ENCODE peak calls at places on chromosome 16, in ten cellular contexts. F is lower lobe of right lung; Q is A549; V is K562; Z is heart left ventricle; E is psoas muscle; L is left lung; A is naive thymus-derived CD4-positive, alpha-beta T cell; C is body of pancreas; S is CD8-positive, alpha-beta memory T cell. Y is an unnamed sample.

GRCh38 chr16:56946767-56947603 is 14.8 kb upstream of the CETP start:
- DNase-seq in F (no peak), Q (no peak), V (no peak), Z (no peak), E (no peak), L (no peak), A (no peak), C (peak; percentile 57), S (no peak), Y (no peak)

GRCh38 chr16:58843675-58844074 is 109.6 kb upstream of the GOT2 start:
- DNase-seq in F (no peak), Q (peak; percentile 60), V (peak; percentile 53), Z (no peak), E (no peak), L (no peak), A (no peak), C (no peak), S (no peak), Y (no peak)

GRCh38 chr16:11639925-11640899 is 28.0 kb upstream of the SNN start:
- DNase-seq in F (peak; percentile 89), Q (peak; percentile 100), V (peak; percentile 22), Z (peak; percentile 80), E (peak; percentile 89), L (peak; percentile 86), A (no peak), C (peak; percentile 82), S (no peak), Y (peak; percentile 88)

GRCh38 chr16:24986512-24987303 is 28.5 kb downstream of the ARHGAP17 start:
- DNase-seq in F (no peak), Q (peak; percentile 66), V (peak; percentile 89), Z (no peak), E (no peak), L (no peak), A (no peak), C (peak; percentile 24), S (no peak), Y (no peak)

GRCh38 chr16:12802661-12803060 is 1.0 kb downstream of the CPPED1 start:
- DNase-seq in F (no peak), Q (no peak), V (peak; percentile 22), Z (no peak), E (no peak), L (no peak), A (no peak), C (no peak), S (no peak), Y (no peak)

GRCh38 chr16:11675561-11676511 is 7.6 kb downstream of the SNN start:
- DNase-seq in F (no peak), Q (peak; percentile 64), V (no peak), Z (peak; percentile 75), E (peak; percentile 97), L (peak; percentile 76), A (no peak), C (peak; percentile 91), S (no peak), Y (no peak)

GRCh38 chr16:78183886-78184553 is 84.6 kb downstream of the WWOX start:
- DNase-seq in F (no peak), Q (no peak), V (no peak), Z (no peak), E (no peak), L (no peak), A (no peak), C (peak; percentile 10), S (no peak), Y (no peak)

GRCh38 chr16:19754644-19755036 is 36.6 kb downstream of the IQCK start:
- DNase-seq in F (no peak), Q (no peak), V (no peak), Z (no peak), E (no peak), L (no peak), A (no peak), C (no peak), S (no peak), Y (no peak)

GRCh38 chr16:28112908-28113307 is 49.4 kb upstream of the GSG1L start:
- DNase-seq in F (no peak), Q (no peak), V (no peak), Z (no peak), E (no peak), L (no peak), A (no peak), C (no peak), S (no peak), Y (no peak)

GRCh38 chr16:71658771-71659170 is 32.8 kb downstream of the MARVELD3 start:
- DNase-seq in F (no peak), Q (no peak), V (no peak), Z (no peak), E (no peak), L (no peak), A (no peak), C (no peak), S (no peak), Y (no peak)

GRCh38 chr16:53404959-53405358 is 29.3 kb upstream of the RBL2 start:
- DNase-seq in F (no peak), Q (no peak), V (no peak), Z (no peak), E (no peak), L (no peak), A (no peak), C (no peak), S (no peak), Y (no peak)

GRCh38 chr16:50534091-50534490 is 14.1 kb upstream of the NKD1 start:
- DNase-seq in F (no peak), Q (no peak), V (no peak), Z (no peak), E (no peak), L (no peak), A (no peak), C (no peak), S (no peak), Y (no peak)

GRCh38 chr16:9846362-9847099 is 335.7 kb downstream of the GRIN2A start:
- DNase-seq in F (no peak), Q (peak; percentile 12), V (no peak), Z (no peak), E (no peak), L (no peak), A (no peak), C (no peak), S (no peak), Y (no peak)

DNA sequence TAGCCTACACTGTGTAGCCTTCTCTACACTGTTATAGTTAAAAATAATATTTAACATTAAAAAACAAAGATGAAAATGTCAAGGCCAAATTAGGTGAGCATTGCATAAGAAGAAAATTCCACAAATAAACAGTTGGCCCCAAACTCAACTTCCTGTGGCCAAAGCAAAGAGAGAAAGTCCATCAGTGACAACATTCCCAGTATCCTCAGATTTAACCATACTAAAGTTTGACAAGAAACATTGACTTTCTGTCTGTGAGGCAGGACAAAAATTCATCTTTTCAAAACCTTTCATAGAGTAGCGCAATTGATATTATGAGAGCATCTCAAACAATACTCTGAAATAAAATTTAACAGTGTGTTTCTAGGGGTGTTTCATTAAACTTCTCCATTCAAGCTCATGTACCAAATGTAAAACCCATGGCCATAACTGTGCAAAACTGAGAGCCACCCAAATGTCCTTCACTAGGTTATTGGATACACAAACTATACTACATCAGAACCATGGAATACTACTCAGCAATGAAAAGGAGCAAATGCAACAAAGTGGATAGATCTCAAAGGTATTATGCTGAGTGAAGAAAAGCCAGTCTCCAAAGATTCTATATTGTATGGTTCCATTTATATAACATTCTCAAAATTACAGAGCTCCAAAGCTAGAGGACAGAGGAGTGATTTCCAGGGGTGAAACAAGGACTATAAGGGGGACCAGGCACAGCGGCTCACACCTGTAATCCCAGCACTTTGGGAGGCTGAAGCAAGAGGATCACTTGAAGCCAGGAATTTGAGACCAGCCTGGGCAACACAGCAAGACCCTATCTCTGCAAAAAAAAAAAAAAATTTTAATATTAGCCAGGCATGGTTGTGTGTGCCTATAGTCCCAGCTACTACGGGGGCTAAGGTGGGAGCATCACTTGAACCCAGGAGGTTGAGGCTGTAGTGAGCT is 38.7 kb downstream of the TMEM114 start:
- DNase-seq in F (no peak), Q (no peak), V (no peak), Z (no peak), E (no peak), L (no peak), A (no peak), C (no peak), S (no peak), Y (no peak)
- H3K4me3 ChIP-seq in F (no peak overlapping the region), Q (no peak overlapping the region), V (no peak overlapping the region), Z (no peak overlapping the region), E (no peak overlapping the region), L (no peak overlapping the region), A (no peak overlapping the region), C (no peak overlapping the region), S (no peak overlapping the region), Y (no peak overlapping the region)

DNA sequence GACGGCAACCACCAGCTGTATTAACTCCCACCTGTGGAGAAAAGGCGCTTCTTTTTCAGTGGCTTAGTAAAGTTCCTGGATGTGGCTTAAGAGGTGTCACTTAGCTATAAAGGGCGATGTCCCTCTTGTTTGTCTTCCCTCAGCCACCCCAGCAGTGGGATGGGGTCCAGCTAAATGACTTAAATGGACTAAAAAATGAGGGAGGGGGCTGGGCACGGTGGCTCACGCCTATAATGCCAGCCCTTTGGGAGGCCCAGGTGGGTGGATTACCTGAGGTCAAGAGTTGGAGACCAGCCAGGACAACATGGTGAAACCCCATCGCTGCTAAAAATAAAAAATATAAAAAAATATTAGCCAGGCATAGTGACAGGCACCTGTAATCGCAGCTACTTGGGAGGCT is 667.5 kb upstream of the RBFOX1 start:
- DNase-seq in F (no peak), Q (no peak), V (no peak), Z (no peak), E (no peak), L (no peak), A (no peak), C (no peak), S (no peak), Y (no peak)
- H3K27ac ChIP-seq in F (no peak overlapping the region), Q (no peak overlapping the region), V (no peak overlapping the region), Z (no peak overlapping the region), E (no peak overlapping the region), L (no peak overlapping the region), A (no peak overlapping the region), C (no peak overlapping the region), S (no peak overlapping the region), Y (no peak overlapping the region)

DNA sequence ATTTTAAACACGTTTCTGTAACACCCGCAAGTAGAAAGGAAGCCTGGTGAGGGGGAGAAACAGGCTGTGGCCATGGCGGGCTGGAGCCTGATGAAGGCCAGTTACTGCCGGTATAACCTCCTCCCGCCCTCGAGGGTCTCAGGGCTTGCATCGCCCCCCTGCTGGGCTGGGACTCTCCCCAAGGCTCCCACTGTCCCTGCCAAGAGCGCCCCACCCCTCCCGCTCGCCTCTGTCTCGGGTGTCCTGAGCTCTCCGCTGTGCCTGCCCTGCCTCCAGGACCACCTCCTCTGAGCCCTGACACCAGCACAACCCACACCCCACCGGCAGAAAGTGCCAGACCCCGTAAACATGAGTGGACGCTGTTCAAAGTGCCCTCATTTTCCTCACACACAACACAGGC is 18.7 kb downstream of the TMEM204 start:
- DNase-seq in F (no peak), Q (no peak), V (no peak), Z (no peak), E (no peak), L (no peak), A (no peak), C (no peak), S (no peak), Y (no peak)
- H3K4me1 ChIP-seq in F (peaks cover 53% of the 10 kb centered on the region), Q (no peaks in the 10 kb centered on the region), V (peaks cover 25% of the 10 kb centered on the region), Z (peaks cover 49% of the 10 kb centered on the region), E (peaks cover 18% of the 10 kb centered on the region), L (peaks cover 30% of the 10 kb centered on the region), A (no peaks in the 10 kb centered on the region), C (peaks cover 8% of the 10 kb centered on the region), S (peaks cover 11% of the 10 kb centered on the region), Y (peaks cover 32% of the 10 kb centered on the region)

GRCh38 chr16:86292171-86292775 is 218.1 kb upstream of the FOXF1 start:
- DNase-seq in F (no peak), Q (no peak), V (no peak), Z (no peak), E (no peak), L (no peak), A (no peak), C (no peak), S (no peak), Y (no peak)
- H3K4me3 ChIP-seq in F (no peak overlapping the region), Q (no peak overlapping the region), V (no peak overlapping the region), Z (no peak overlapping the region), E (no peak overlapping the region), L (no peak overlapping the region), A (no peak overlapping the region), C (no peak overlapping the region), S (no peak overlapping the region), Y (no peak overlapping the region)

Y was measured in upper lobe of right lung.